ENCODE peak calls at places on chromosome 6, in five cellular contexts. Y, B, E, K and S are unnamed samples.

GRCh38 chr6:8047466-8048292 is 16.5 kb downstream of the BLOC1S5 start:
- DNase-seq in K (no peak), Y (no peak), E (peak; percentile 45), B (no peak), S (no peak)

GRCh38 chr6:93644611-93645010 is 225.3 kb upstream of the EPHA7 start:
- DNase-seq in Y (no peak), K (no peak), B (no peak), E (peak; percentile 26), S (no peak)

GRCh38 chr6:30793521-30794194 is 49.3 kb upstream of the IER3 start:
- DNase-seq in B (no peak), Y (no peak), K (no peak), E (peak; percentile 85), S (no peak)

GRCh38 chr6:114796576-114796975 is 453.8 kb upstream of the HS3ST5 start:
- DNase-seq in Y (no peak), K (no peak), E (no peak), B (no peak), S (no peak)

GRCh38 chr6:33961686-33962085 is 157.9 kb upstream of the MLN start:
- DNase-seq in E (no peak), Y (no peak), B (no peak), K (peak; percentile 21), S (no peak)

GRCh38 chr6:27575594-27576361 is 102.9 kb upstream of the ZNF184 start:
- DNase-seq in K (no peak), Y (no peak), B (no peak), E (no peak), S (no peak)

GRCh38 chr6:133396225-133396624 is 155.1 kb downstream of the EYA4 start:
- DNase-seq in Y (no peak), B (no peak), K (no peak), E (peak; percentile 37), S (no peak)

GRCh38 chr6:37289931-37290330 is 32.0 kb upstream of the TMEM217 start:
- DNase-seq in E (no peak), K (no peak), Y (no peak), B (no peak), S (no peak)

GRCh38 chr6:12679291-12679690 is 37.3 kb upstream of the PHACTR1 start:
- DNase-seq in Y (no peak), B (no peak), K (no peak), E (no peak), S (no peak)

GRCh38 chr6:63816979-63817436 is 181.4 kb downstream of the PHF3 start:
- DNase-seq in B (no peak), E (peak; percentile 55), K (no peak), Y (peak; percentile 10), S (no peak)

GRCh38 chr6:28355743-28356665 is 6.3 kb downstream of the ZKSCAN3 start:
- DNase-seq in E (peak; percentile 93), K (peak; percentile 67), B (peak; percentile 68), Y (peak; percentile 62), S (peak; percentile 81)

GRCh38 chr6:13308332-13308731 is 20.0 kb downstream of the TBC1D7 start:
- DNase-seq in K (no peak), E (no peak), Y (no peak), B (no peak), S (no peak)

GRCh38 chr6:103327079-103327478 is 1532.6 kb downstream of the HACE1 start:
- DNase-seq in K (no peak), B (no peak), Y (no peak), E (no peak), S (no peak)

GRCh38 chr6:14639983-14640599 is 522.5 kb downstream of the CD83 start:
- DNase-seq in K (no peak), Y (no peak), E (no peak), B (no peak), S (no peak)

GRCh38 chr6:148513145-148514071 is 170.8 kb downstream of the SASH1 start:
- DNase-seq in K (peak; percentile 65), E (peak; percentile 80), B (no peak), Y (no peak), S (no peak)

GRCh38 chr6:146224988-146225387 is 196.1 kb downstream of the GRM1 start:
- DNase-seq in B (no peak), Y (no peak), K (no peak), E (peak; percentile 7), S (no peak)

GRCh38 chr6:146224449-146224848 is 195.6 kb downstream of the GRM1 start:
- DNase-seq in E (peak; percentile 21), B (no peak), Y (no peak), K (no peak), S (no peak)
- H3K4me1 ChIP-seq in E (no peaks in the 10 kb centered on the region), B (no peaks in the 10 kb centered on the region), Y (no peaks in the 10 kb centered on the region), K (no peaks in the 10 kb centered on the region), S (no peaks in the 10 kb centered on the region)

GRCh38 chr6:39792501-39793450 is 600 bp downstream of the DAAM2 start:
- DNase-seq in B (no peak), E (no peak), K (peak; percentile 66), Y (no peak), S (no peak)

GRCh38 chr6:39791850-39792500 is at the start of gene DAAM2:
- DNase-seq in E (peak; percentile 70), B (peak; percentile 32), Y (no peak), K (peak; percentile 85), S (peak; percentile 50)

GRCh38 chr6:39790772-39791171 is 1.4 kb upstream of the DAAM2 start:
- DNase-seq in Y (no peak), K (no peak), B (no peak), E (no peak), S (peak; percentile 45)

GRCh38 chr6:39793528-39793927 is 1.4 kb downstream of the DAAM2 start:
- DNase-seq in B (no peak), Y (no peak), K (no peak), E (no peak), S (no peak)

GRCh38 chr6:39791311-39791710 is 865 bp upstream of the DAAM2 start:
- DNase-seq in K (no peak), E (peak; percentile 48), Y (peak; percentile 29), B (no peak), S (peak; percentile 35)
- TF ChIP-seq CTCF in K (peak; percentile 19), E (peak; percentile 42), Y (peak; percentile 77), B (no peak), S (no peak)

GRCh38 chr6:144585217-144585814 is 300.2 kb downstream of the UTRN start:
- DNase-seq in Y (peak; percentile 32), E (peak; percentile 62), B (no peak), K (no peak), S (no peak)
- H3K4me1 ChIP-seq in Y (peaks cover 16% of the 10 kb centered on the region), E (peaks cover 49% of the 10 kb centered on the region), B (no peaks in the 10 kb centered on the region), K (peaks cover 14% of the 10 kb centered on the region), S (no peaks in the 10 kb centered on the region)

DNA sequence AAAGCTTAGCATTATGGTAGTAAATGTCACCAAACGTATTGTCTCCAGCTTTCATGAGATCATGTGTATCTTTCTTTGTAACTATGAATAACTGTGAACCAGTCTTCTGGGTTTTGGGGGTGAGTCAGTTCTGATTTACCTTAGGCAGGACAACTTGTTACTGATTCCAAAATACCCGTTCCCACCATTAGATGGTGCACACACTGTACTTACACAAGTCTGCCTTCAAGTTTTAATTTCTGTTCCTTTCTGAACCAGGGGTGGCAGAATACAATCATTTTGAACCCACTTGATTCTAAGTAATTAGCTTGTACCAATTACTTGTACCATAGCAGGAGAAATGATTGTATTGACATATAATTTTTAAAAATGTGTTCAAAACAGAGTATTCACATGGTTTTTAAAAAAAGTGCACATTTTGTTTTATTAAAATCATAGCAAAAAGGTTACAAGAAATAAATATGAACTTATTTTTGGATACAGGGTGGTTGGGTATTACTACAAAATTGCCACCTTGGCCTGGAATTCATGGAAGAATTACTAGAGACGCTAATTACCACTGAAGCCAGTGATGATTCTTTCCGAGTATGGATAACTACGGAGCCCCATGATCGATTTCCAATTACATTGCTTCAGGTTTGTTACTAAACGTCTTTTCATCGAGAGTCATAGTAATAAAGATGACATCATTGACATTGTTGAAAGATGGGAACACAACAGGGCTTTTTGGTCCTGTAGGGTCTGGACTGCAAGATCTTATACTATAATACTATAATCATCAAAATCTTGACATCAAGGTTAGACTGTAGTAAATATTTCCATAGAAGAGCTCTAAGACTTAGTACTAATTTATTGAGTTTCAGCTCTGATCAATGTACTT is 75.2 kb upstream of the GLP1R start:
- DNase-seq in K (no peak), Y (peak; percentile 52), E (peak; percentile 78), B (no peak), S (no peak)
- TF ChIP-seq CTCF in K (peak; percentile 60), Y (peak; percentile 81), E (peak; percentile 67), B (peak; percentile 69), S (peak; percentile 35)

DNA sequence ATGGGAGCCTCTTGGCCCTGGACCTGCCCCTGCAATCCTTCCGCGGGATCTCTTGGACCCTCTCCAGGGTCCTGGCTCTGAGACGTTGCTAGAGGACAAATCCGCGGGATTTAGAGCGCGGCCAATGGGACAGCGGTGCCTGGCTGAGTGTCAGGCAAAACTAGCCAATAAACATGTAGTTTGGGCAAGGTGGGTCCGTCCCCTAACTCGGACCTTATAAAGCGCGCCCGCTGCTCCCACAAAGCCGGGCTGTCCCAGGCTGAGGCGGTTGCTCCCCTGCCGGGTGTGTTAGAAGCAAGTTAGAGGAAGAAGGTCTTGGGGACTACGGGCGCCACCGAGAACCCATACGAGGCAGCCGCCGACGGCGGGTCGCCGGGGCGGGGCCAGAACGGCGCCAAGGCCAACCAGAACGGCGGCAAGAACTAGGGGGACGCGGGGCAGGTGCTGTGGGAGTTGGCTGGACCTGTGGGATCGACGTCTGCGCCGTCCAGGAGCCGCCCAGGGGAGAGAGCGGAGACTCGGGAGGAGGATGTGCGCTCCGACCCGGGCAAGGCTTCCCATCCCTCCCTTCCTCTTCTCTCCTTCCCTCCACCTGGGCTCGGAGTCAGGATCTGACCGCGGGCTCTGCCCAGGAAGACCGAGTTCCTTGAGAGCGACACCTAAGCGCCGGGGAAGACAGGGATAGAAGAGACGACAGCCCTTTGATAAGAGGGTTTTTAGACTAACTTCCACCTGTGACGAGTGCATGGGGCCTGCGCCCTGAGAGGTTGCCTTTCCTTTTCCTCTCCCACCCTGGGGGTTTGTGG is 6.5 kb upstream of the TMEM14A start:
- DNase-seq in K (peak; percentile 95), E (peak; percentile 97), B (peak; percentile 84), Y (peak; percentile 97), S (peak; percentile 92)
- H3K4me1 ChIP-seq in K (peaks cover 6% of the 10 kb centered on the region), E (peaks cover 4% of the 10 kb centered on the region), B (no peaks in the 10 kb centered on the region), Y (peaks cover 58% of the 10 kb centered on the region), S (no peaks in the 10 kb centered on the region)

DNA sequence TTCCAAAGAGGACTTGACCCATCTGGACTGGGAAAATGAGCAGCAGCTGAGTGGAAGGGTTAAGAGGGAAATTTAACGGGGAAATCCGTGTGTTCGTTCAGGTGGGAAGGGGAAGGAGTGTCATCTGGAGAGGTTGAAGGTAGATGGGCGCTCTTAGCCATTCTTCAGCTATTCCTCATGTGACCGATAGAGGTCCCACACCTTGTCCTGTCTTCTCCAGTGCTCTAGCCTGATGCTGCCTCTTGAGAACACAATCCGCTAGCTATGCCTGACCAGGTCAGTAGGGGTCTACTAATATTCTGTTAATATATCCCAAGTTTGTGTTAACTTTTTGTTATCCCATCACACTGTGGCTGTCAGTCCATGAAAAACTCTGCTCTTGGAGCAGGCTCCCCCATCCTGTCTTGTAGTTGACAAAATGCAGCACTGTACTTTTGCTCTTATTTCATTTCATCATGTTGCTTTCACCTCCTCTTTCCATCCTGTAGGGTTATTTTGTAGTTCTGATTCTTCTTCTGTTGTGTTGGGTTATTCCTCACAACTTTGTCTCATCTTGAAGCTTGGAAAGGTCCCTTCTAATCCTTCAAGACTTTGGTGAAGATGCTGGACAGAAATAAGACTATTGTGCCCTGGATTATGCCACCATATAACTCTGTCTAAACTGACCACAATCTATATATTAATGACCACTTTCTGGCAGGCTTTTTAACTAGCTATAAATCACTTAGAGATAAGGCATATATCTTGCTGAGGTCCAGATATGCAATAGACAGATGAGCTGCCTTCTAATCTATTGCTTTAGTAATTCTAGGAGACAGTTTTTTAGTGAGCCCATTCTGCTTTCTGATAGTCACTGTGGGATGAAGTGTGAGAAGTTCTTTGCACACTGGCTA is 123.4 kb upstream of the SUPT3H start:
- DNase-seq in E (no peak), B (no peak), Y (peak; percentile 37), K (no peak), S (no peak)
- TF ChIP-seq CTCF in E (peak; percentile 30), B (no peak), Y (peak; percentile 69), K (peak; percentile 9), S (no peak)